ENCODE peak calls at places on chromosomes 2 and 18, in seven cellular contexts. D is COR-L47; A is tibial artery; L is occipital lobe; Y is type B pancreatic cell; F is H7; Z is activated naive CD8-positive, alpha-beta T cell treated with anti-CD3 and anti-CD28 coated beads, Interleukin-2, amount 50 U/mL, for 24 hours. H is an unnamed sample.

GRCh38 chr2:48826986-48827385 is 71.5 kb upstream of the LHCGR start:
- DNase-seq in D (no peak), A (no peak), L (no peak), Y (no peak), F (peak; percentile 5), Z (no peak), H (no peak)

GRCh38 chr2:168658706-168659105 is 143.7 kb upstream of the NOSTRIN start:
- DNase-seq in D (no peak), A (no peak), L (no peak), Y (no peak), F (no peak), Z (no peak), H (no peak)

GRCh38 chr2:241560883-241561474 is 2.4 kb downstream of the BOK start:
- DNase-seq in D (no peak), A (no peak), L (peak; percentile 20), Y (no peak), F (peak; percentile 68), Z (no peak), H (no peak)

GRCh38 chr2:32711219-32711618 is 83.4 kb downstream of the TTC27 start:
- DNase-seq in D (no peak), A (no peak), L (no peak), Y (no peak), F (no peak), Z (no peak), H (no peak)

GRCh38 chr2:37788602-37789209 is 117.3 kb upstream of the CDC42EP3 start:
- DNase-seq in D (no peak), A (no peak), L (no peak), Y (no peak), F (no peak), Z (no peak), H (no peak)

GRCh38 chr2:3348771-3349170 is 28.8 kb downstream of the EIPR1 start:
- DNase-seq in D (peak; percentile 52), A (no peak), L (peak; percentile 59), Y (no peak), F (no peak), Z (no peak), H (no peak)

GRCh38 chr18:80233201-80233835 is 14.0 kb downstream of the PARD6G start:
- DNase-seq in D (no peak), A (no peak), L (no peak), Y (no peak), F (no peak), Z (no peak), H (no peak)

GRCh38 chr2:66828876-66829275 is 394.0 kb downstream of the MEIS1 start:
- DNase-seq in D (no peak), A (no peak), L (no peak), Y (no peak), F (no peak), Z (no peak), H (no peak)

GRCh38 chr2:224038049-224038829 is 847 bp downstream of the SERPINE2 start:
- DNase-seq in D (peak; percentile 19), A (no peak), L (no peak), Y (peak; percentile 73), F (peak; percentile 81), Z (peak; percentile 62), H (peak; percentile 74)

GRCh38 chr2:219079417-219079816 is 18.7 kb upstream of the IHH start:
- DNase-seq in D (no peak), A (no peak), L (no peak), Y (no peak), F (no peak), Z (no peak), H (no peak)

GRCh38 chr18:32915526-32915925 is 142.7 kb upstream of the KLHL14 start:
- DNase-seq in D (no peak), A (no peak), L (no peak), Y (no peak), F (no peak), Z (no peak), H (no peak)

GRCh38 chr2:11655495-11655894 is 14.5 kb downstream of the NTSR2 start:
- DNase-seq in D (no peak), A (no peak), L (no peak), Y (no peak), F (no peak), Z (no peak), H (no peak)

GRCh38 chr18:42114310-42114943 is 159.4 kb downstream of the PIK3C3 start:
- DNase-seq in D (peak; percentile 87), A (peak; percentile 51), L (peak; percentile 41), Y (peak; percentile 71), F (peak; percentile 24), Z (peak; percentile 60), H (peak; percentile 85)

GRCh38 chr2:225006730-225007129 is 35.5 kb downstream of the DOCK10 start:
- DNase-seq in D (no peak), A (no peak), L (no peak), Y (no peak), F (no peak), Z (no peak), H (no peak)

GRCh38 chr2:45741451-45741850 is 90.0 kb downstream of the PRKCE start:
- DNase-seq in D (no peak), A (no peak), L (no peak), Y (no peak), F (no peak), Z (no peak), H (no peak)

GRCh38 chr2:113212245-113213060 is 38.7 kb downstream of the PSD4 start:
- DNase-seq in D (peak; percentile 63), A (peak; percentile 51), L (no peak), Y (no peak), F (peak; percentile 60), Z (no peak), H (no peak)

H was measured in mesendoderm.